ENCODE peak calls at places on chromosomes 3 and 15, in nine cellular contexts. One of them, this sample, is unnamed.

GRCh38 chr15:78714890-78715289 is 73.9 kb upstream of the CHRNB4 start:
- DNase-seq in memory B cell: no peak
- DNase-seq in effector memory CD4-positive, alpha-beta T cell: no peak
- DNase-seq in cardiac fibroblast: no peak
- DNase-seq in retina: no peak
- DNase-seq in naive thymus-derived CD4-positive, alpha-beta T cell: no peak
- DNase-seq in endothelial cell: no peak
- DNase-seq in activated T-cell treated with anti-CD3 and anti-CD28 coated beads for 24 hours: no peak
- DNase-seq in endothelial cell of umbilical vein: no peak
- DNase-seq in this sample: no peak

GRCh38 chr3:165523801-165524200 is 313.4 kb downstream of the BCHE start:
- DNase-seq in memory B cell: no peak
- DNase-seq in effector memory CD4-positive, alpha-beta T cell: no peak
- DNase-seq in cardiac fibroblast: peak; percentile 8
- DNase-seq in retina: no peak
- DNase-seq in naive thymus-derived CD4-positive, alpha-beta T cell: no peak
- DNase-seq in endothelial cell: no peak
- DNase-seq in activated T-cell treated with anti-CD3 and anti-CD28 coated beads for 24 hours: no peak
- DNase-seq in endothelial cell of umbilical vein: no peak
- DNase-seq in this sample: no peak

GRCh38 chr15:43912991-43913927 is 86.5 kb downstream of the WDR76 start:
- DNase-seq in memory B cell: no peak
- DNase-seq in effector memory CD4-positive, alpha-beta T cell: no peak
- DNase-seq in cardiac fibroblast: peak; percentile 97
- DNase-seq in retina: no peak
- DNase-seq in naive thymus-derived CD4-positive, alpha-beta T cell: no peak
- DNase-seq in endothelial cell: no peak
- DNase-seq in activated T-cell treated with anti-CD3 and anti-CD28 coated beads for 24 hours: no peak
- DNase-seq in endothelial cell of umbilical vein: peak; percentile 98
- DNase-seq in this sample: no peak

GRCh38 chr15:44296625-44297524 is 8.4 kb downstream of the GOLM2 start:
- DNase-seq in memory B cell: no peak
- DNase-seq in effector memory CD4-positive, alpha-beta T cell: no peak
- DNase-seq in cardiac fibroblast: peak; percentile 36
- DNase-seq in retina: no peak
- DNase-seq in naive thymus-derived CD4-positive, alpha-beta T cell: no peak
- DNase-seq in endothelial cell: no peak
- DNase-seq in activated T-cell treated with anti-CD3 and anti-CD28 coated beads for 24 hours: no peak
- DNase-seq in endothelial cell of umbilical vein: peak; percentile 18
- DNase-seq in this sample: no peak

GRCh38 chr3:184690236-184690883 is 21.5 kb downstream of the MAGEF1 start:
- DNase-seq in memory B cell: peak; percentile 27
- DNase-seq in effector memory CD4-positive, alpha-beta T cell: no peak
- DNase-seq in cardiac fibroblast: no peak
- DNase-seq in retina: no peak
- DNase-seq in naive thymus-derived CD4-positive, alpha-beta T cell: no peak
- DNase-seq in endothelial cell: no peak
- DNase-seq in activated T-cell treated with anti-CD3 and anti-CD28 coated beads for 24 hours: no peak
- DNase-seq in endothelial cell of umbilical vein: no peak
- DNase-seq in this sample: no peak

GRCh38 chr3:117687096-117687495 is 977.5 kb downstream of the TUSC7 start:
- DNase-seq in memory B cell: no peak
- DNase-seq in effector memory CD4-positive, alpha-beta T cell: no peak
- DNase-seq in cardiac fibroblast: no peak
- DNase-seq in retina: no peak
- DNase-seq in naive thymus-derived CD4-positive, alpha-beta T cell: no peak
- DNase-seq in endothelial cell: no peak
- DNase-seq in activated T-cell treated with anti-CD3 and anti-CD28 coated beads for 24 hours: no peak
- DNase-seq in endothelial cell of umbilical vein: no peak
- DNase-seq in this sample: no peak

GRCh38 chr3:41323455-41323854 is 124.2 kb downstream of the CTNNB1 start:
- DNase-seq in memory B cell: no peak
- DNase-seq in effector memory CD4-positive, alpha-beta T cell: no peak
- DNase-seq in cardiac fibroblast: peak; percentile 34
- DNase-seq in retina: no peak
- DNase-seq in naive thymus-derived CD4-positive, alpha-beta T cell: no peak
- DNase-seq in endothelial cell: no peak
- DNase-seq in activated T-cell treated with anti-CD3 and anti-CD28 coated beads for 24 hours: no peak
- DNase-seq in endothelial cell of umbilical vein: no peak
- DNase-seq in this sample: no peak

GRCh38 chr3:147410518-147411234 is 1.5 kb downstream of the ZIC1 start:
- DNase-seq in memory B cell: no peak
- DNase-seq in effector memory CD4-positive, alpha-beta T cell: no peak
- DNase-seq in cardiac fibroblast: peak; percentile 22
- DNase-seq in retina: peak; percentile 87
- DNase-seq in naive thymus-derived CD4-positive, alpha-beta T cell: no peak
- DNase-seq in endothelial cell: no peak
- DNase-seq in activated T-cell treated with anti-CD3 and anti-CD28 coated beads for 24 hours: no peak
- DNase-seq in endothelial cell of umbilical vein: no peak
- DNase-seq in this sample: no peak

GRCh38 chr3:187920871-187921270 is 175.6 kb upstream of the BCL6 start:
- DNase-seq in memory B cell: no peak
- DNase-seq in effector memory CD4-positive, alpha-beta T cell: no peak
- DNase-seq in cardiac fibroblast: peak; percentile 18
- DNase-seq in retina: no peak
- DNase-seq in naive thymus-derived CD4-positive, alpha-beta T cell: no peak
- DNase-seq in endothelial cell: no peak
- DNase-seq in activated T-cell treated with anti-CD3 and anti-CD28 coated beads for 24 hours: no peak
- DNase-seq in endothelial cell of umbilical vein: no peak
- DNase-seq in this sample: no peak

GRCh38 chr3:172153335-172153861 is 114.0 kb downstream of the FNDC3B start:
- DNase-seq in memory B cell: no peak
- DNase-seq in effector memory CD4-positive, alpha-beta T cell: no peak
- DNase-seq in cardiac fibroblast: peak; percentile 98
- DNase-seq in retina: peak; percentile 66
- DNase-seq in naive thymus-derived CD4-positive, alpha-beta T cell: peak; percentile 26
- DNase-seq in endothelial cell: peak; percentile 67
- DNase-seq in activated T-cell treated with anti-CD3 and anti-CD28 coated beads for 24 hours: peak; percentile 17
- DNase-seq in endothelial cell of umbilical vein: peak; percentile 98
- DNase-seq in this sample: peak; percentile 29

GRCh38 chr3:138300657-138301056 is 29.0 kb downstream of the NME9 start:
- DNase-seq in memory B cell: no peak
- DNase-seq in effector memory CD4-positive, alpha-beta T cell: no peak
- DNase-seq in cardiac fibroblast: no peak
- DNase-seq in retina: no peak
- DNase-seq in naive thymus-derived CD4-positive, alpha-beta T cell: no peak
- DNase-seq in endothelial cell: no peak
- DNase-seq in activated T-cell treated with anti-CD3 and anti-CD28 coated beads for 24 hours: no peak
- DNase-seq in endothelial cell of umbilical vein: no peak
- DNase-seq in this sample: no peak

GRCh38 chr15:40470423-40471104 is at the start of gene CHST14:
- DNase-seq in memory B cell: peak; percentile 27
- DNase-seq in effector memory CD4-positive, alpha-beta T cell: peak; percentile 51
- DNase-seq in cardiac fibroblast: peak; percentile 48
- DNase-seq in retina: peak; percentile 85
- DNase-seq in naive thymus-derived CD4-positive, alpha-beta T cell: peak; percentile 68
- DNase-seq in endothelial cell: peak; percentile 67
- DNase-seq in activated T-cell treated with anti-CD3 and anti-CD28 coated beads for 24 hours: peak; percentile 28
- DNase-seq in endothelial cell of umbilical vein: peak; percentile 58
- DNase-seq in this sample: peak; percentile 56

GRCh38 chr15:101368086-101368780 is 73.2 kb upstream of the SNRPA1 start:
- DNase-seq in memory B cell: no peak
- DNase-seq in effector memory CD4-positive, alpha-beta T cell: no peak
- DNase-seq in cardiac fibroblast: no peak
- DNase-seq in retina: no peak
- DNase-seq in naive thymus-derived CD4-positive, alpha-beta T cell: no peak
- DNase-seq in endothelial cell: no peak
- DNase-seq in activated T-cell treated with anti-CD3 and anti-CD28 coated beads for 24 hours: no peak
- DNase-seq in endothelial cell of umbilical vein: no peak
- DNase-seq in this sample: no peak

GRCh38 chr3:141360888-141361598 is 7.3 kb upstream of the ZBTB38 start:
- DNase-seq in memory B cell: no peak
- DNase-seq in effector memory CD4-positive, alpha-beta T cell: no peak
- DNase-seq in cardiac fibroblast: peak; percentile 91
- DNase-seq in retina: peak; percentile 44
- DNase-seq in naive thymus-derived CD4-positive, alpha-beta T cell: peak; percentile 49
- DNase-seq in endothelial cell: no peak
- DNase-seq in activated T-cell treated with anti-CD3 and anti-CD28 coated beads for 24 hours: no peak
- DNase-seq in endothelial cell of umbilical vein: peak; percentile 92
- DNase-seq in this sample: no peak

GRCh38 chr3:45783667-45784066 is 12.7 kb downstream of the SLC6A20 start:
- DNase-seq in memory B cell: no peak
- DNase-seq in effector memory CD4-positive, alpha-beta T cell: no peak
- DNase-seq in cardiac fibroblast: no peak
- DNase-seq in retina: no peak
- DNase-seq in naive thymus-derived CD4-positive, alpha-beta T cell: no peak
- DNase-seq in endothelial cell: no peak
- DNase-seq in activated T-cell treated with anti-CD3 and anti-CD28 coated beads for 24 hours: no peak
- DNase-seq in endothelial cell of umbilical vein: no peak
- DNase-seq in this sample: no peak

This sample was measured in activated T-helper 1 cell treated with anti-CD3 and anti-CD28 coated beads, Interleukin-12 subunit alpha, Interleukin-12 subunit beta, Interleukin-2, Interleukin-4 antibody, amounts not matched to agents 30 ng/mL and 10 ng/mL and 1 ng/mL, durations not matched to agents 14 hours and 24 hours and 36 hours.